ENCODE peak calls at places on chromosome 20, in six cellular contexts. One of them, this sample, is unnamed.

GRCh38 chr20:37699202-37699601 is 5.4 kb downstream of the CTNNBL1 start:
- DNase-seq in fibroblast of the aortic adventitia: peak
- DNase-seq in D721Med: no peak
- DNase-seq in NCI-H510A: no peak
- DNase-seq in Daoy: no peak
- DNase-seq in GM12878: no peak
- DNase-seq in this sample: no peak

GRCh38 chr20:37362821-37363220 is 16.9 kb downstream of the SRC start:
- DNase-seq in NCI-H510A: no peak
- DNase-seq in GM12878: no peak
- DNase-seq in fibroblast of the aortic adventitia: no peak
- DNase-seq in Daoy: no peak
- DNase-seq in D721Med: no peak
- DNase-seq in this sample: no peak

GRCh38 chr20:38601216-38602184 is at the start of gene ARHGAP40:
- DNase-seq in Daoy: peak
- DNase-seq in NCI-H510A: no peak
- DNase-seq in fibroblast of the aortic adventitia: no peak
- DNase-seq in GM12878: no peak
- DNase-seq in D721Med: no peak
- DNase-seq in this sample: no peak

GRCh38 chr20:59064214-59064722 is 21.7 kb upstream of the PRELID3B start:
- DNase-seq in Daoy: no peak
- DNase-seq in NCI-H510A: no peak
- DNase-seq in fibroblast of the aortic adventitia: no peak
- DNase-seq in GM12878: no peak
- DNase-seq in D721Med: no peak
- DNase-seq in this sample: peak

GRCh38 chr20:17441745-17442144 is 89.4 kb downstream of the BFSP1 start:
- DNase-seq in D721Med: no peak
- DNase-seq in GM12878: no peak
- DNase-seq in fibroblast of the aortic adventitia: no peak
- DNase-seq in Daoy: no peak
- DNase-seq in NCI-H510A: no peak
- DNase-seq in this sample: no peak

GRCh38 chr20:845967-846893 is 12.7 kb downstream of the FAM110A start:
- DNase-seq in NCI-H510A: no peak
- DNase-seq in GM12878: no peak
- DNase-seq in fibroblast of the aortic adventitia: no peak
- DNase-seq in D721Med: no peak
- DNase-seq in Daoy: no peak
- DNase-seq in this sample: no peak

GRCh38 chr20:51457281-51457932 is 85.1 kb downstream of the NFATC2 start:
- DNase-seq in NCI-H510A: no peak
- DNase-seq in D721Med: no peak
- DNase-seq in Daoy: peak
- DNase-seq in fibroblast of the aortic adventitia: peak
- DNase-seq in GM12878: no peak
- DNase-seq in this sample: no peak

GRCh38 chr20:38164624-38165088 is 414 bp downstream of the TGM2 start:
- DNase-seq in D721Med: no peak
- DNase-seq in NCI-H510A: no peak
- DNase-seq in GM12878: no peak
- DNase-seq in fibroblast of the aortic adventitia: no peak
- DNase-seq in Daoy: no peak
- DNase-seq in this sample: no peak

GRCh38 chr20:52805892-52806291 is 166.3 kb upstream of the TSHZ2 start:
- DNase-seq in D721Med: no peak
- DNase-seq in fibroblast of the aortic adventitia: no peak
- DNase-seq in GM12878: no peak
- DNase-seq in Daoy: no peak
- DNase-seq in NCI-H510A: no peak
- DNase-seq in this sample: no peak

GRCh38 chr20:12177657-12178293 is 260.1 kb downstream of the BTBD3 start:
- DNase-seq in fibroblast of the aortic adventitia: no peak
- DNase-seq in D721Med: no peak
- DNase-seq in NCI-H510A: no peak
- DNase-seq in GM12878: no peak
- DNase-seq in Daoy: no peak
- DNase-seq in this sample: peak

GRCh38 chr20:59441306-59441705 is 140.9 kb downstream of the EDN3 start:
- DNase-seq in Daoy: no peak
- DNase-seq in NCI-H510A: no peak
- DNase-seq in D721Med: no peak
- DNase-seq in GM12878: no peak
- DNase-seq in fibroblast of the aortic adventitia: no peak
- DNase-seq in this sample: no peak

GRCh38 chr20:36162272-36162966 is 7.9 kb downstream of the EPB41L1 start:
- DNase-seq in NCI-H510A: no peak
- DNase-seq in fibroblast of the aortic adventitia: peak
- DNase-seq in GM12878: no peak
- DNase-seq in Daoy: peak
- DNase-seq in D721Med: no peak
- DNase-seq in this sample: peak

GRCh38 chr20:3661060-3661820 is 2.0 kb downstream of the GFRA4 start:
- DNase-seq in GM12878: no peak
- DNase-seq in NCI-H510A: no peak
- DNase-seq in Daoy: peak
- DNase-seq in D721Med: no peak
- DNase-seq in fibroblast of the aortic adventitia: no peak
- DNase-seq in this sample: no peak

GRCh38 chr20:22288957-22289356 is 295.4 kb downstream of the FOXA2 start:
- DNase-seq in Daoy: peak
- DNase-seq in D721Med: no peak
- DNase-seq in GM12878: no peak
- DNase-seq in NCI-H510A: no peak
- DNase-seq in fibroblast of the aortic adventitia: no peak
- DNase-seq in this sample: no peak

GRCh38 chr20:58797371-58798050 is 53.2 kb downstream of the GNAS-AS1 start:
- DNase-seq in D721Med: no peak
- DNase-seq in Daoy: no peak
- DNase-seq in GM12878: no peak
- DNase-seq in fibroblast of the aortic adventitia: no peak
- DNase-seq in NCI-H510A: no peak
- DNase-seq in this sample: no peak

GRCh38 chr20:11807070-11807741 is 110.5 kb upstream of the BTBD3 start:
- DNase-seq in D721Med: no peak
- DNase-seq in fibroblast of the aortic adventitia: peak
- DNase-seq in Daoy: peak
- DNase-seq in NCI-H510A: no peak
- DNase-seq in GM12878: no peak
- DNase-seq in this sample: no peak

GRCh38 chr20:56736285-56736857 is 107.3 kb downstream of the TFAP2C start:
- DNase-seq in fibroblast of the aortic adventitia: no peak
- DNase-seq in NCI-H510A: no peak
- DNase-seq in GM12878: no peak
- DNase-seq in Daoy: no peak
- DNase-seq in D721Med: no peak
- DNase-seq in this sample: no peak

GRCh38 chr20:51237278-51237677 is 214.4 kb upstream of the KCNG1 start:
- DNase-seq in fibroblast of the aortic adventitia: peak
- DNase-seq in Daoy: peak
- DNase-seq in GM12878: no peak
- DNase-seq in D721Med: no peak
- DNase-seq in NCI-H510A: no peak
- DNase-seq in this sample: no peak

GRCh38 chr20:5400164-5400762 is 83.5 kb upstream of the PROKR2 start:
- DNase-seq in Daoy: no peak
- DNase-seq in GM12878: no peak
- DNase-seq in D721Med: no peak
- DNase-seq in fibroblast of the aortic adventitia: peak
- DNase-seq in NCI-H510A: no peak
- DNase-seq in this sample: no peak

GRCh38 chr20:381581-382290 is 1.2 kb downstream of the TRIB3 start:
- DNase-seq in fibroblast of the aortic adventitia: peak
- DNase-seq in NCI-H510A: peak
- DNase-seq in GM12878: peak
- DNase-seq in D721Med: no peak
- DNase-seq in Daoy: peak
- DNase-seq in this sample: peak

GRCh38 chr20:30963591-30963990 is 293.9 kb upstream of the DEFB115 start:
- DNase-seq in D721Med: no peak
- DNase-seq in fibroblast of the aortic adventitia: no peak
- DNase-seq in GM12878: no peak
- DNase-seq in Daoy: no peak
- DNase-seq in NCI-H510A: no peak
- DNase-seq in this sample: no peak

GRCh38 chr20:53702617-53703016 is 109.0 kb upstream of the ZNF217 start:
- DNase-seq in NCI-H510A: no peak
- DNase-seq in D721Med: no peak
- DNase-seq in Daoy: no peak
- DNase-seq in fibroblast of the aortic adventitia: no peak
- DNase-seq in GM12878: no peak
- DNase-seq in this sample: no peak

GRCh38 chr20:36833275-36834020 is 42.5 kb upstream of the TLDC2 start:
- DNase-seq in GM12878: no peak
- DNase-seq in Daoy: peak
- DNase-seq in fibroblast of the aortic adventitia: peak
- DNase-seq in D721Med: no peak
- DNase-seq in NCI-H510A: no peak
- DNase-seq in this sample: no peak

GRCh38 chr20:208937-209566 is 18.0 kb upstream of the DEFB129 start:
- DNase-seq in GM12878: no peak
- DNase-seq in NCI-H510A: peak
- DNase-seq in fibroblast of the aortic adventitia: peak
- DNase-seq in Daoy: peak
- DNase-seq in D721Med: no peak
- DNase-seq in this sample: peak

GRCh38 chr20:58583141-58583540 is 67.9 kb upstream of the APCDD1L start:
- DNase-seq in D721Med: no peak
- DNase-seq in GM12878: no peak
- DNase-seq in Daoy: no peak
- DNase-seq in NCI-H510A: no peak
- DNase-seq in fibroblast of the aortic adventitia: peak
- DNase-seq in this sample: no peak

GRCh38 chr20:11520596-11520995 is 397.1 kb upstream of the BTBD3 start:
- DNase-seq in Daoy: no peak
- DNase-seq in D721Med: no peak
- DNase-seq in NCI-H510A: no peak
- DNase-seq in fibroblast of the aortic adventitia: no peak
- DNase-seq in GM12878: no peak
- DNase-seq in this sample: no peak

GRCh38 chr20:31717478-31717946 is 5.2 kb downstream of the BCL2L1 start:
- DNase-seq in Daoy: no peak
- DNase-seq in fibroblast of the aortic adventitia: no peak
- DNase-seq in GM12878: peak
- DNase-seq in NCI-H510A: no peak
- DNase-seq in D721Med: no peak
- DNase-seq in this sample: no peak

GRCh38 chr20:33859157-33859695 is 48.1 kb downstream of the CHMP4B start:
- DNase-seq in D721Med: no peak
- DNase-seq in NCI-H510A: no peak
- DNase-seq in Daoy: peak
- DNase-seq in GM12878: no peak
- DNase-seq in fibroblast of the aortic adventitia: peak
- DNase-seq in this sample: no peak

GRCh38 chr20:15922556-15922955 is 650.7 kb downstream of the KIF16B start:
- DNase-seq in GM12878: no peak
- DNase-seq in NCI-H510A: no peak
- DNase-seq in fibroblast of the aortic adventitia: no peak
- DNase-seq in D721Med: no peak
- DNase-seq in Daoy: no peak
- DNase-seq in this sample: no peak

GRCh38 chr20:49591217-49591865 is 23.4 kb upstream of the PTGIS start:
- DNase-seq in fibroblast of the aortic adventitia: peak
- DNase-seq in Daoy: no peak
- DNase-seq in D721Med: no peak
- DNase-seq in NCI-H510A: no peak
- DNase-seq in GM12878: no peak
- DNase-seq in this sample: no peak

This sample was measured in SHP77.